ENCODE peak calls at places on chromosomes 2 and 18, in six cellular contexts. L is GM10248, Q is foreskin keratinocyte, H is cardiac fibroblast, V is chondrocyte, Y is cardiac muscle cell. A is an unnamed sample.

GRCh38 chr2:71905205-71905604 is 242.5 kb downstream of the CYP26B1 start:
- DNase-seq in V (no peak), Y (no peak), H (peak; percentile 47), Q (no peak), L (no peak), A (no peak)

GRCh38 chr18:43396266-43396665 is 119.0 kb upstream of the SYT4 start:
- DNase-seq in L (no peak), Y (peak; percentile 34), Q (no peak), V (no peak), H (peak; percentile 53), A (no peak)

GRCh38 chr2:225379861-225380260 is 19.6 kb upstream of the NYAP2 start:
- DNase-seq in Q (no peak), V (no peak), L (no peak), H (no peak), Y (no peak), A (no peak)

GRCh38 chr2:13698847-13699246 is 933.7 kb upstream of the LRATD1 start:
- DNase-seq in H (no peak), V (no peak), Q (no peak), Y (no peak), L (no peak), A (no peak)

GRCh38 chr2:96207778-96208143 is 866 bp downstream of the STARD7 start:
- DNase-seq in H (no peak), Q (no peak), Y (no peak), V (no peak), L (peak; percentile 48), A (no peak)

GRCh38 chr2:12618576-12618975 is 98.2 kb upstream of the TRIB2 start:
- DNase-seq in V (no peak), H (no peak), Y (no peak), Q (no peak), L (no peak), A (no peak)

GRCh38 chr2:216328347-216328746 is 43.9 kb downstream of the MARCHF4 start:
- DNase-seq in L (no peak), Y (no peak), Q (no peak), V (no peak), H (peak; percentile 51), A (no peak)

GRCh38 chr2:20425371-20425881 is 21.4 kb upstream of the RHOB start:
- DNase-seq in Q (no peak), Y (no peak), V (no peak), H (peak; percentile 70), L (peak; percentile 43), A (no peak)

GRCh38 chr2:175015340-175015739 is 10.2 kb upstream of the CHN1 start:
- DNase-seq in V (no peak), Q (no peak), L (no peak), Y (no peak), H (no peak), A (no peak)

GRCh38 chr2:216082388-216082733 is 642 bp downstream of the TMEM169 start:
- DNase-seq in Y (no peak), L (no peak), Q (no peak), V (no peak), H (no peak), A (no peak)

GRCh38 chr2:98649135-98649991 is 41.0 kb downstream of the UNC50 start:
- DNase-seq in V (no peak), L (peak; percentile 60), Q (peak; percentile 66), Y (peak; percentile 81), H (peak; percentile 87), A (peak; percentile 59)

GRCh38 chr2:45448217-45448616 is 162.8 kb downstream of the SRBD1 start:
- DNase-seq in H (no peak), L (no peak), V (no peak), Q (no peak), Y (no peak), A (no peak)

GRCh38 chr2:168470880-168471475 is 14.9 kb downstream of the CERS6 start:
- DNase-seq in L (peak; percentile 19), V (no peak), H (no peak), Y (peak; percentile 71), Q (no peak), A (no peak)

GRCh38 chr2:20353597-20353996 is 3.0 kb upstream of the PUM2 start:
- DNase-seq in H (no peak), V (no peak), Q (peak; percentile 76), Y (peak; percentile 6), L (no peak), A (no peak)

GRCh38 chr2:172227719-172228118 is 125.0 kb upstream of the DLX2 start:
- DNase-seq in L (no peak), Y (no peak), H (no peak), Q (no peak), V (no peak), A (no peak)

GRCh38 chr2:172228177-172228785 is 125.6 kb upstream of the DLX2 start:
- DNase-seq in H (no peak), L (no peak), Y (no peak), Q (peak; percentile 93), V (no peak), A (no peak)

GRCh38 chr2:172229125-172229524 is 126.4 kb upstream of the DLX2 start:
- DNase-seq in H (no peak), V (no peak), L (no peak), Q (no peak), Y (no peak), A (no peak)

GRCh38 chr2:172225786-172226185 is 123.1 kb upstream of the DLX2 start:
- DNase-seq in H (no peak), L (no peak), Q (no peak), Y (no peak), V (no peak), A (no peak)

GRCh38 chr2:172226244-172227061 is 123.8 kb upstream of the DLX2 start:
- DNase-seq in Q (peak; percentile 65), H (no peak), Y (no peak), V (no peak), L (no peak), A (no peak)
- TF ChIP-seq CTCF in Q (peak; percentile 73), H (no peak), Y (no peak), V (no peak), L (no peak), A (no peak)

GRCh38 chr2:112133344-112133743 is 4.8 kb upstream of the FBLN7 start:
- DNase-seq in Y (no peak), L (no peak), V (no peak), H (no peak), Q (no peak), A (no peak)
- TF ChIP-seq CTCF in Y (no peak), L (no peak), V (no peak), H (no peak), Q (no peak), A (no peak)

GRCh38 chr2:54494087-54494486 is 38.0 kb downstream of the SPTBN1 start:
- DNase-seq in Y (no peak), L (no peak), Q (no peak), H (no peak), V (no peak), A (no peak)

GRCh38 chr2:54500404-54501147 is 44.4 kb downstream of the SPTBN1 start:
- DNase-seq in V (no peak), H (no peak), Y (no peak), L (no peak), Q (no peak), A (peak; percentile 36)

GRCh38 chr2:54499666-54500065 is 43.5 kb downstream of the SPTBN1 start:
- DNase-seq in V (no peak), Q (no peak), Y (no peak), H (peak; percentile 61), L (no peak), A (no peak)

GRCh38 chr2:54496920-54497319 is 40.8 kb downstream of the SPTBN1 start:
- DNase-seq in L (no peak), V (no peak), Q (no peak), H (no peak), Y (no peak), A (no peak)

DNA sequence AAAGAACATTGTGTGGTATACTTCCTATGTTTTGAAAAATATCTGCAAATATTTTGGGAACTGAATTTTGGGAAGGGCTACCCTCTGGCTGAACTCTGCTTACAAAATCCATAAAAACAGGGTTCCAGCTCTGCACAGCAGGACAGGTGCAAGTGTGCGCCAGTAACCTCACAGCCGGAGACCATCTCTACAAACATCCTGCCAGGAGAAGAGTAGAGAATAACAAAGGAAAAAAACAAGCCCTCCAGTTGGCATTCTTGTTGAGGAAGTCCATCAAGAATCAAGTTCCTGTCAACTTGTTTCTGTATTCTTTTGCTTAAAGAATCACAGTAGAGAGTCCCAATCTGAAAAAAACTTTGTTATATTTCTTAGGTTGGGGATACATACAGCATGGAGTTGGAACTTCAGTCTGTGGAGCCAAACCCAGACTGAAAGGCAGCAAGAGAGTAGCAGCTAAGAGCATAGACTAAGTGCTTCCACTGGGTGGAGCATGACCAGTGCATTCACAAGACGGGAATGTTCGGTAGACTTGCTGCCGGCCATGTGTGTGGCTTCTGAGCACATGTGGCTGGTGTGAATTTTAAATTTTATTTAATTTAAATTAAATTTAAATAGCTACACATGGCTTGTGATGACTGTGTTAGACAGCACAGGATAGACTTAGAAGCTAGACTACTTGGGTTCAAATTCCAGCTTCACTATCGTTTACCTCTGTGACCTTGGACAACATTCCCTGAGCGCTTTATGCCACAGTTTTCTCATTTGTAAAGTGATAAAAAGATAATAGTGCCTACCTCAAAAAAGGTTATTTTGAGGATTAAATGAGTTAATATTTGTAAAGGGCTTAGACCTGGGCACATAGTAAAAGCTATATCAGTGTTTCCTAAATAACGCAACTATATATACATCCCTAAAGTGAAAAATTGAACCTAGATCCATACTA is 41.9 kb downstream of the SPTBN1 start:
- DNase-seq in Q (no peak), H (peak; percentile 66), L (no peak), V (no peak), Y (peak; percentile 30), A (no peak)
- TF ChIP-seq CTCF in Q (peak; percentile 35), H (peak; percentile 45), L (no peak), V (peak; percentile 56), Y (peak; percentile 46), A (peak; percentile 45)

DNA sequence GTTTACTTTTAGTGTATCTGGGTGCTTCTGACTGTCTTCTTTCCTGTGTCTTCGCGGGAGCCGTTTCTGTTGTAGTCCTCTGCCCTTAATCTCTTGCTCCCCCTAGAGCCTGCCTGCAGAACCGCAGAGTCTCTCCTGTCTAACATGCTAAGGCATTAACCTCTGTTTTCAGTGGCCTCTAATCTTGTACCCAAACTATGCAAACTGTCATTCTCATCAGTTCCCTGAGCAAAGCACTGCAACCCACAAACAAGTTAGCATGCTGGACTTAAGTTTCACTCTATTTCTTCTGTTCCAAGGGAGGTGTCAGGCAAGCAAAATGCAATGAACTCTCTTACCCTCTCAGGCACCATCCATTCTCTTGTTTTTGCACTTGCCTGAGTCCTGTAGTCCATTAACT is 138.4 kb downstream of the OTX1 start:
- DNase-seq in Q (peak; percentile 49), V (no peak), L (peak; percentile 34), H (peak; percentile 69), Y (peak; percentile 25), A (no peak)
- TF ChIP-seq CTCF in Q (peak; percentile 87), V (peak; percentile 71), L (peak; percentile 63), H (peak; percentile 91), Y (peak; percentile 95), A (no peak)

GRCh38 chr2:126886201-126886905 is 12.3 kb upstream of the TEX51 start:
- DNase-seq in H (peak; percentile 30), Y (peak; percentile 76), L (peak; percentile 85), Q (peak; percentile 2), V (no peak), A (peak; percentile 62)
- TF ChIP-seq CTCF in H (peak; percentile 35), Y (peak; percentile 81), L (peak; percentile 65), Q (peak; percentile 61), V (peak; percentile 80), A (peak; percentile 56)

A was measured in psoas muscle.